ENCODE peak calls at places on chromosomes 5 and 9, in ten cellular contexts. One of them, this sample, is unnamed.

GRCh38 chr5:155268770-155269425 is 255.3 kb downstream of the KIF4B start:
- DNase-seq in hepatocyte: no peak
- DNase-seq in left ventricle myocardium inferior: no peak
- DNase-seq in cardiac muscle cell: no peak
- DNase-seq in ovary: no peak
- DNase-seq in stomach: no peak
- DNase-seq in CD8-positive, alpha-beta T cell: no peak
- DNase-seq in A673: no peak
- DNase-seq in HCT116: no peak
- DNase-seq in kidney epithelial cell: no peak
- DNase-seq in this sample: no peak

GRCh38 chr9:116154976-116155699 is 1.5 kb downstream of the PAPPA start:
- DNase-seq in hepatocyte: peak; percentile 41
- DNase-seq in left ventricle myocardium inferior: peak; percentile 16
- DNase-seq in cardiac muscle cell: peak; percentile 87
- DNase-seq in ovary: peak; percentile 30
- DNase-seq in stomach: no peak
- DNase-seq in CD8-positive, alpha-beta T cell: no peak
- DNase-seq in A673: peak; percentile 69
- DNase-seq in HCT116: no peak
- DNase-seq in kidney epithelial cell: no peak
- DNase-seq in this sample: no peak

GRCh38 chr5:142357469-142358090 is 32.8 kb upstream of the SPRY4 start:
- DNase-seq in hepatocyte: no peak
- DNase-seq in left ventricle myocardium inferior: no peak
- DNase-seq in cardiac muscle cell: peak; percentile 40
- DNase-seq in ovary: no peak
- DNase-seq in stomach: no peak
- DNase-seq in CD8-positive, alpha-beta T cell: no peak
- DNase-seq in A673: no peak
- DNase-seq in HCT116: no peak
- DNase-seq in kidney epithelial cell: no peak
- DNase-seq in this sample: no peak

GRCh38 chr5:159456722-159457462 is 126.6 kb upstream of the IL12B start:
- DNase-seq in hepatocyte: no peak
- DNase-seq in left ventricle myocardium inferior: no peak
- DNase-seq in cardiac muscle cell: no peak
- DNase-seq in ovary: no peak
- DNase-seq in stomach: no peak
- DNase-seq in CD8-positive, alpha-beta T cell: no peak
- DNase-seq in A673: no peak
- DNase-seq in HCT116: peak; percentile 13
- DNase-seq in kidney epithelial cell: peak; percentile 49
- DNase-seq in this sample: no peak

GRCh38 chr9:76725181-76725580 is 39.1 kb upstream of the PCA3 start:
- DNase-seq in hepatocyte: no peak
- DNase-seq in left ventricle myocardium inferior: no peak
- DNase-seq in cardiac muscle cell: no peak
- DNase-seq in ovary: no peak
- DNase-seq in stomach: no peak
- DNase-seq in CD8-positive, alpha-beta T cell: no peak
- DNase-seq in A673: no peak
- DNase-seq in HCT116: no peak
- DNase-seq in kidney epithelial cell: no peak
- DNase-seq in this sample: no peak

GRCh38 chr9:72422214-72422613 is 57.2 kb upstream of the ZFAND5 start:
- DNase-seq in hepatocyte: no peak
- DNase-seq in left ventricle myocardium inferior: no peak
- DNase-seq in cardiac muscle cell: no peak
- DNase-seq in ovary: no peak
- DNase-seq in stomach: no peak
- DNase-seq in CD8-positive, alpha-beta T cell: no peak
- DNase-seq in A673: no peak
- DNase-seq in HCT116: no peak
- DNase-seq in kidney epithelial cell: no peak
- DNase-seq in this sample: no peak

GRCh38 chr9:92097997-92098482 is 17.2 kb downstream of the SPTLC1 start:
- DNase-seq in hepatocyte: no peak
- DNase-seq in left ventricle myocardium inferior: peak; percentile 64
- DNase-seq in cardiac muscle cell: peak; percentile 90
- DNase-seq in ovary: peak; percentile 58
- DNase-seq in stomach: peak; percentile 92
- DNase-seq in CD8-positive, alpha-beta T cell: peak; percentile 64
- DNase-seq in A673: peak; percentile 47
- DNase-seq in HCT116: peak; percentile 93
- DNase-seq in kidney epithelial cell: peak; percentile 79
- DNase-seq in this sample: peak; percentile 97

GRCh38 chr5:74673011-74673790 is 11.8 kb upstream of the HEXB start:
- DNase-seq in hepatocyte: peak; percentile 44
- DNase-seq in left ventricle myocardium inferior: no peak
- DNase-seq in cardiac muscle cell: peak; percentile 66
- DNase-seq in ovary: no peak
- DNase-seq in stomach: no peak
- DNase-seq in CD8-positive, alpha-beta T cell: no peak
- DNase-seq in A673: peak; percentile 66
- DNase-seq in HCT116: peak; percentile 24
- DNase-seq in kidney epithelial cell: no peak
- DNase-seq in this sample: no peak

GRCh38 chr5:157689942-157690689 is 18.8 kb downstream of the C5orf52 start:
- DNase-seq in hepatocyte: no peak
- DNase-seq in left ventricle myocardium inferior: no peak
- DNase-seq in cardiac muscle cell: peak; percentile 39
- DNase-seq in ovary: no peak
- DNase-seq in stomach: no peak
- DNase-seq in CD8-positive, alpha-beta T cell: peak; percentile 25
- DNase-seq in A673: no peak
- DNase-seq in HCT116: no peak
- DNase-seq in kidney epithelial cell: no peak
- DNase-seq in this sample: no peak

GRCh38 chr5:119318256-119318914 is 37.4 kb upstream of the TNFAIP8 start:
- DNase-seq in hepatocyte: no peak
- DNase-seq in left ventricle myocardium inferior: no peak
- DNase-seq in cardiac muscle cell: no peak
- DNase-seq in ovary: no peak
- DNase-seq in stomach: no peak
- DNase-seq in CD8-positive, alpha-beta T cell: no peak
- DNase-seq in A673: no peak
- DNase-seq in HCT116: no peak
- DNase-seq in kidney epithelial cell: no peak
- DNase-seq in this sample: no peak

GRCh38 chr5:22754155-22754554 is 99.0 kb downstream of the CDH12 start:
- DNase-seq in hepatocyte: no peak
- DNase-seq in left ventricle myocardium inferior: no peak
- DNase-seq in cardiac muscle cell: no peak
- DNase-seq in ovary: no peak
- DNase-seq in stomach: no peak
- DNase-seq in CD8-positive, alpha-beta T cell: no peak
- DNase-seq in A673: no peak
- DNase-seq in HCT116: no peak
- DNase-seq in kidney epithelial cell: no peak
- DNase-seq in this sample: no peak

DNA sequence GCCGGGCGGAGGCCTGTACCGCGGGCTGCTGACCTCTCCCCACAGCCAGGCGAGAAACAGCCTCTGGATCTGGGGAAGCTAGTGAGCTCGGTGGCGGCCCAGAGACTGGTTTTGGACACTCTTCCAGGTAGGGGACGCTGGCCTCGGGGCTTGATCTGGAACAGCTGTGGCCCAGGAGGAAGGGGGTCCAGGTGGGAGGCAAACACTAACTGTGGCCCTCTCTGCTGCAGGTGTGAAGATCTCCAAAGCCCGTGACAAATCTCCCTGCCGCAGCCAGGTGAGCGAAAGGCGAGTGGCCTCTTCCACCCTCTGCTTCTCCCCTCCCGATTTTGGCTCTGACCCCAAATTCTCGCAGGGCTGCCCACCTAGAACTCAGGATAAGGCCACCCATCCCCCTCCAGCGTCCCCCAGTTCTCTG is 13.1 kb upstream of the SLC34A1 start:
- DNase-seq in hepatocyte: no peak
- DNase-seq in left ventricle myocardium inferior: no peak
- DNase-seq in cardiac muscle cell: no peak
- DNase-seq in ovary: no peak
- DNase-seq in stomach: no peak
- DNase-seq in CD8-positive, alpha-beta T cell: no peak
- DNase-seq in A673: no peak
- DNase-seq in HCT116: no peak
- DNase-seq in kidney epithelial cell: no peak
- DNase-seq in this sample: peak; percentile 65
- H3K4me3 ChIP-seq in hepatocyte: peak overlapping the region; percentile 70
- H3K4me3 ChIP-seq in left ventricle myocardium inferior: peak overlapping the region; percentile 61
- H3K4me3 ChIP-seq in cardiac muscle cell: peak overlapping the region; percentile 31
- H3K4me3 ChIP-seq in ovary: peak overlapping the region; percentile 20
- H3K4me3 ChIP-seq in stomach: peak overlapping the region; percentile 55
- H3K4me3 ChIP-seq in CD8-positive, alpha-beta T cell: peak overlapping the region; percentile 34
- H3K4me3 ChIP-seq in A673: peak overlapping the region; percentile 52
- H3K4me3 ChIP-seq in HCT116: peak overlapping the region; percentile 74
- H3K4me3 ChIP-seq in kidney epithelial cell: peak overlapping the region; percentile 37
- H3K4me3 ChIP-seq in this sample: peak overlapping the region; percentile 47

GRCh38 chr5:151467576-151467975 is 20.2 kb downstream of the SLC36A1 start:
- DNase-seq in hepatocyte: no peak
- DNase-seq in left ventricle myocardium inferior: no peak
- DNase-seq in cardiac muscle cell: no peak
- DNase-seq in ovary: no peak
- DNase-seq in stomach: no peak
- DNase-seq in CD8-positive, alpha-beta T cell: no peak
- DNase-seq in A673: no peak
- DNase-seq in HCT116: no peak
- DNase-seq in kidney epithelial cell: no peak
- DNase-seq in this sample: no peak
- H3K36me3 ChIP-seq in hepatocyte: no peaks in the 10 kb centered on the region
- H3K36me3 ChIP-seq in left ventricle myocardium inferior: peaks cover 48% of the 10 kb centered on the region
- H3K36me3 ChIP-seq in cardiac muscle cell: no peaks in the 10 kb centered on the region
- H3K36me3 ChIP-seq in ovary: no peaks in the 10 kb centered on the region
- H3K36me3 ChIP-seq in stomach: peaks cover 19% of the 10 kb centered on the region
- H3K36me3 ChIP-seq in CD8-positive, alpha-beta T cell: no peaks in the 10 kb centered on the region
- H3K36me3 ChIP-seq in A673: no peaks in the 10 kb centered on the region
- H3K36me3 ChIP-seq in HCT116: peaks cover 2% of the 10 kb centered on the region
- H3K36me3 ChIP-seq in kidney epithelial cell: no peaks in the 10 kb centered on the region
- H3K36me3 ChIP-seq in this sample: no peaks in the 10 kb centered on the region

GRCh38 chr5:91074615-91075014 is 308.5 kb downstream of the ARRDC3 start:
- DNase-seq in hepatocyte: no peak
- DNase-seq in left ventricle myocardium inferior: no peak
- DNase-seq in cardiac muscle cell: peak; percentile 88
- DNase-seq in ovary: no peak
- DNase-seq in stomach: no peak
- DNase-seq in CD8-positive, alpha-beta T cell: no peak
- DNase-seq in A673: peak; percentile 65
- DNase-seq in HCT116: no peak
- DNase-seq in kidney epithelial cell: peak; percentile 92
- DNase-seq in this sample: no peak
- TF ChIP-seq CTCF in hepatocyte: peak; percentile 14
- TF ChIP-seq CTCF in left ventricle myocardium inferior: no peak
- TF ChIP-seq CTCF in cardiac muscle cell: peak; percentile 22
- TF ChIP-seq CTCF in ovary: no peak
- TF ChIP-seq CTCF in stomach: peak; percentile 43
- TF ChIP-seq CTCF in CD8-positive, alpha-beta T cell: no peak
- TF ChIP-seq CTCF in A673: peak; percentile 14
- TF ChIP-seq CTCF in HCT116: no peak
- TF ChIP-seq CTCF in kidney epithelial cell: no peak
- TF ChIP-seq CTCF in this sample: no peak

GRCh38 chr5:78204241-78204640 is 90.3 kb downstream of the AP3B1 start:
- DNase-seq in hepatocyte: no peak
- DNase-seq in left ventricle myocardium inferior: no peak
- DNase-seq in cardiac muscle cell: no peak
- DNase-seq in ovary: no peak
- DNase-seq in stomach: no peak
- DNase-seq in CD8-positive, alpha-beta T cell: no peak
- DNase-seq in A673: no peak
- DNase-seq in HCT116: no peak
- DNase-seq in kidney epithelial cell: no peak
- DNase-seq in this sample: no peak
- H3K4me3 ChIP-seq in hepatocyte: no peak overlapping the region
- H3K4me3 ChIP-seq in left ventricle myocardium inferior: no peak overlapping the region
- H3K4me3 ChIP-seq in cardiac muscle cell: no peak overlapping the region
- H3K4me3 ChIP-seq in ovary: no peak overlapping the region
- H3K4me3 ChIP-seq in stomach: no peak overlapping the region
- H3K4me3 ChIP-seq in CD8-positive, alpha-beta T cell: no peak overlapping the region
- H3K4me3 ChIP-seq in A673: no peak overlapping the region
- H3K4me3 ChIP-seq in HCT116: no peak overlapping the region
- H3K4me3 ChIP-seq in kidney epithelial cell: no peak overlapping the region
- H3K4me3 ChIP-seq in this sample: no peak overlapping the region

GRCh38 chr9:136419092-136419420 is 8.6 kb downstream of the PMPCA start:
- DNase-seq in hepatocyte: no peak
- DNase-seq in left ventricle myocardium inferior: no peak
- DNase-seq in cardiac muscle cell: no peak
- DNase-seq in ovary: no peak
- DNase-seq in stomach: no peak
- DNase-seq in CD8-positive, alpha-beta T cell: no peak
- DNase-seq in A673: no peak
- DNase-seq in HCT116: no peak
- DNase-seq in kidney epithelial cell: no peak
- DNase-seq in this sample: peak; percentile 19

GRCh38 chr9:136423432-136424146 is 13.1 kb downstream of the PMPCA start:
- DNase-seq in hepatocyte: no peak
- DNase-seq in left ventricle myocardium inferior: no peak
- DNase-seq in cardiac muscle cell: no peak
- DNase-seq in ovary: no peak
- DNase-seq in stomach: no peak
- DNase-seq in CD8-positive, alpha-beta T cell: no peak
- DNase-seq in A673: no peak
- DNase-seq in HCT116: no peak
- DNase-seq in kidney epithelial cell: no peak
- DNase-seq in this sample: no peak

GRCh38 chr9:136422876-136423275 is 12.4 kb downstream of the PMPCA start:
- DNase-seq in hepatocyte: no peak
- DNase-seq in left ventricle myocardium inferior: no peak
- DNase-seq in cardiac muscle cell: no peak
- DNase-seq in ovary: no peak
- DNase-seq in stomach: no peak
- DNase-seq in CD8-positive, alpha-beta T cell: no peak
- DNase-seq in A673: no peak
- DNase-seq in HCT116: no peak
- DNase-seq in kidney epithelial cell: no peak
- DNase-seq in this sample: no peak

GRCh38 chr9:136424750-136425362 is 14.4 kb downstream of the PMPCA start:
- DNase-seq in hepatocyte: no peak
- DNase-seq in left ventricle myocardium inferior: no peak
- DNase-seq in cardiac muscle cell: no peak
- DNase-seq in ovary: no peak
- DNase-seq in stomach: no peak
- DNase-seq in CD8-positive, alpha-beta T cell: no peak
- DNase-seq in A673: no peak
- DNase-seq in HCT116: no peak
- DNase-seq in kidney epithelial cell: no peak
- DNase-seq in this sample: no peak

DNA sequence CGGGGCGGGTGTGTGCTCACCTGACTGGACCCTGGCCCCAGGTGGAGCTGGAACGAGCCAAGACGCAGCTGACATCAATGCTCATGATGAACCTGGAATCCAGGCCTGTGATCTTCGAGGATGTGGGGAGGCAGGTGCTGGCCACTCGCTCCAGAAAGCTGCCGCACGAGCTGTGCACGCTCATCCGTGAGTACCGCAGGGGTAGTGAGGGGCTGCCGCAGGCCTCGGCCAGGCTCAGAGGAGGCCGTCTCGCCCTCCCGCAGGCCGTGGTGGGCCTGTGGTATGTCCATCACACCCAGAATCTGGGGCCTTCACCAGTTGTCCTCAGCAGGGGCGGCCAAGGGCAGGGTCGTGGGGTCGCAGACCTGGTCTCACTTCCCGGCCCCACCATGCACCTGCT is 11.3 kb downstream of the PMPCA start:
- DNase-seq in hepatocyte: no peak
- DNase-seq in left ventricle myocardium inferior: no peak
- DNase-seq in cardiac muscle cell: no peak
- DNase-seq in ovary: no peak
- DNase-seq in stomach: no peak
- DNase-seq in CD8-positive, alpha-beta T cell: no peak
- DNase-seq in A673: no peak
- DNase-seq in HCT116: no peak
- DNase-seq in kidney epithelial cell: no peak
- DNase-seq in this sample: no peak
- H3K36me3 ChIP-seq in hepatocyte: no peaks in the 10 kb centered on the region
- H3K36me3 ChIP-seq in left ventricle myocardium inferior: peaks cover 84% of the 10 kb centered on the region
- H3K36me3 ChIP-seq in cardiac muscle cell: peaks cover 39% of the 10 kb centered on the region
- H3K36me3 ChIP-seq in ovary: no peaks in the 10 kb centered on the region
- H3K36me3 ChIP-seq in stomach: peaks cover 67% of the 10 kb centered on the region
- H3K36me3 ChIP-seq in CD8-positive, alpha-beta T cell: peaks cover 41% of the 10 kb centered on the region
- H3K36me3 ChIP-seq in A673: peaks cover 67% of the 10 kb centered on the region
- H3K36me3 ChIP-seq in HCT116: peaks cover 40% of the 10 kb centered on the region
- H3K36me3 ChIP-seq in kidney epithelial cell: peaks cover 2% of the 10 kb centered on the region
- H3K36me3 ChIP-seq in this sample: no peaks in the 10 kb centered on the region